ENCODE peak calls at places on chromosomes 3 and 15, in nine cellular contexts. L is germinal center; Y is HAP-1; U is heart right ventricle; H is activated T-helper 1 cell treated with anti-CD3 and anti-CD28 coated beads, Interleukin-2, amount 50 U/mL, for 16 hours; D is GM04503; I is HFF-Myc; A is stimulated activated CD8-positive, alpha-beta memory T cell treated with anti-CD3 and anti-CD28 coated beads, Interleukin-4, amount 100 ng/mL, for 1 hour; R is skeletal muscle cell. N is an unnamed sample.

GRCh38 chr3:119934250-119934649 is 152.3 kb downstream of the NR1I2 start:
- DNase-seq in U (no peak), D (no peak), L (no peak), A (no peak), I (no peak), R (no peak), H (no peak), Y (no peak), N (no peak)

GRCh38 chr3:133941390-133941789 is 45.7 kb upstream of the RAB6B start:
- DNase-seq in H (no peak), U (no peak), L (no peak), Y (no peak), A (no peak), R (no peak), D (no peak), I (no peak), N (no peak)

GRCh38 chr3:140206196-140207040 is 271.4 kb downstream of the CLSTN2 start:
- DNase-seq in I (peak), D (no peak), Y (peak), H (no peak), U (no peak), A (no peak), L (no peak), R (peak), N (no peak)

GRCh38 chr3:70824078-70824477 is 511.6 kb upstream of the MDFIC2 start:
- DNase-seq in U (no peak), D (no peak), A (no peak), L (no peak), H (no peak), Y (no peak), I (no peak), R (peak), N (no peak)

GRCh38 chr3:186360779-186361178 is 1.3 kb downstream of the DGKG start:
- DNase-seq in A (no peak), H (no peak), I (no peak), Y (no peak), L (peak), U (peak), R (no peak), D (no peak), N (no peak)

GRCh38 chr3:190533511-190534282 is 19.8 kb downstream of the IL1RAP start:
- DNase-seq in H (no peak), A (no peak), R (peak), D (peak), I (peak), L (no peak), U (peak), Y (peak), N (no peak)

GRCh38 chr3:172159962-172160538 is 120.7 kb downstream of the FNDC3B start:
- DNase-seq in H (no peak), Y (no peak), U (no peak), I (no peak), R (no peak), L (no peak), A (no peak), D (no peak), N (no peak)

GRCh38 chr3:71629289-71630252 is 46.0 kb upstream of the FOXP1 start:
- DNase-seq in L (peak), R (peak), H (no peak), U (no peak), I (peak), D (peak), Y (no peak), A (no peak), N (no peak)

GRCh38 chr3:51942603-51943450 is 664 bp downstream of the PARP3 start:
- DNase-seq in R (no peak), U (peak), Y (peak), L (peak), A (no peak), D (peak), H (no peak), I (no peak), N (no peak)

GRCh38 chr3:185400340-185400667 is 37.4 kb downstream of the MAP3K13 start:
- DNase-seq in H (no peak), I (no peak), R (peak), U (no peak), A (no peak), L (no peak), Y (no peak), D (no peak), N (no peak)

GRCh38 chr15:60590935-60591490 is 112.1 kb upstream of the ICE2 start:
- DNase-seq in A (no peak), U (peak), Y (peak), R (no peak), H (peak), D (no peak), I (no peak), L (peak), N (no peak)

GRCh38 chr15:69826818-69827174 is 270.9 kb downstream of the TLE3 start:
- DNase-seq in U (no peak), A (no peak), H (no peak), I (no peak), Y (no peak), L (no peak), D (no peak), R (no peak), N (no peak)

GRCh38 chr15:47741082-47741481 is 23.8 kb downstream of the SEMA6D start:
- DNase-seq in D (no peak), Y (no peak), U (no peak), R (no peak), A (no peak), I (no peak), L (no peak), H (no peak), N (no peak)

GRCh38 chr15:78604420-78604819 is 16.4 kb downstream of the CHRNA3 start:
- DNase-seq in R (no peak), Y (no peak), L (no peak), A (no peak), H (no peak), D (no peak), U (no peak), I (no peak), N (no peak)

GRCh38 chr3:106711650-106712049 is 665.6 kb upstream of the CCDC54 start:
- DNase-seq in I (no peak), L (no peak), D (peak), U (no peak), R (peak), Y (no peak), H (no peak), A (no peak), N (no peak)

GRCh38 chr3:189233225-189233858 is 61.6 kb downstream of the TPRG1 start:
- DNase-seq in H (no peak), U (peak), D (peak), A (no peak), Y (peak), L (no peak), R (peak), I (peak), N (no peak)

GRCh38 chr15:65026756-65027155 is 2.7 kb downstream of the MTFMT start:
- DNase-seq in H (no peak), D (no peak), A (no peak), Y (no peak), R (no peak), L (no peak), I (no peak), U (no peak), N (no peak)

GRCh38 chr15:69390575-69390974 is 23.6 kb upstream of the KIF23 start:
- DNase-seq in I (no peak), L (no peak), Y (peak), R (no peak), A (no peak), U (no peak), D (peak), H (no peak), N (no peak)

GRCh38 chr3:108953700-108954099 is at the start of gene GUCA1C:
- DNase-seq in I (no peak), A (no peak), U (no peak), D (no peak), Y (no peak), R (no peak), L (no peak), H (no peak), N (no peak)

GRCh38 chr15:48674876-48675275 is 29.4 kb upstream of the FBN1 start:
- DNase-seq in Y (no peak), D (peak), R (peak), L (no peak), H (no peak), A (no peak), U (no peak), I (no peak), N (no peak)

GRCh38 chr3:111069974-111070751 is 1.5 kb upstream of the NECTIN3 start:
- DNase-seq in D (no peak), A (no peak), Y (peak), R (no peak), U (peak), H (no peak), L (no peak), I (no peak), N (no peak)

GRCh38 chr3:42988097-42988496 is 9.0 kb downstream of the GASK1A start:
- DNase-seq in Y (no peak), H (no peak), A (no peak), L (no peak), I (no peak), U (no peak), R (no peak), D (no peak), N (no peak)

GRCh38 chr3:169148448-169149348 is 514.8 kb downstream of the MECOM start:
- DNase-seq in A (no peak), L (no peak), R (no peak), D (no peak), H (no peak), Y (peak), I (no peak), U (no peak), N (no peak)

GRCh38 chr3:189272500-189273119 is 100.8 kb downstream of the TPRG1 start:
- DNase-seq in R (no peak), H (no peak), I (no peak), D (no peak), L (no peak), U (no peak), A (no peak), Y (no peak), N (no peak)

GRCh38 chr3:33826206-33826605 is 27.8 kb downstream of the PDCD6IP start:
- DNase-seq in H (no peak), A (no peak), D (no peak), L (no peak), I (no peak), U (no peak), Y (no peak), R (no peak), N (no peak)

GRCh38 chr15:41987246-41987924 is 15.0 kb upstream of the EHD4 start:
- DNase-seq in H (no peak), I (no peak), U (no peak), R (no peak), Y (no peak), A (no peak), L (no peak), D (no peak), N (no peak)

GRCh38 chr3:51934991-51935885 is 6.5 kb downstream of the RRP9 start:
- DNase-seq in A (no peak), R (no peak), I (no peak), D (no peak), L (no peak), H (no peak), U (no peak), Y (no peak), N (no peak)

GRCh38 chr3:125125822-125126245 is 70.0 kb upstream of the HEG1 start:
- DNase-seq in R (peak), U (no peak), A (no peak), Y (no peak), D (peak), I (no peak), L (no peak), H (no peak), N (no peak)

GRCh38 chr3:47057212-47057671 is 77.8 kb downstream of the NBEAL2 start:
- DNase-seq in Y (no peak), A (no peak), U (no peak), I (no peak), R (no peak), D (no peak), H (peak), L (no peak), N (no peak)

N was measured in esophagus squamous epithelium.